ENCODE peak calls at places on chromosomes 12 and 14, in seven cellular contexts. One of them, this sample, is unnamed.

GRCh38 chr14:105947599-105947998 is 421.2 kb downstream of the TMEM121 start:
- DNase-seq in iPS DF 6.9: no peak
- DNase-seq in brain microvascular endothelial cell: no peak
- DNase-seq in DND-41: no peak
- DNase-seq in cardiac fibroblast: no peak
- DNase-seq in SJSA1: no peak
- DNase-seq in retinal pigment epithelial cell: no peak
- DNase-seq in this sample: no peak

GRCh38 chr12:118773956-118774723 is 207.2 kb upstream of the SRRM4 start:
- DNase-seq in iPS DF 6.9: peak
- DNase-seq in brain microvascular endothelial cell: no peak
- DNase-seq in DND-41: no peak
- DNase-seq in cardiac fibroblast: no peak
- DNase-seq in SJSA1: no peak
- DNase-seq in retinal pigment epithelial cell: no peak
- DNase-seq in this sample: no peak

GRCh38 chr14:62138593-62138992 is 376.4 kb downstream of the SNAPC1 start:
- DNase-seq in iPS DF 6.9: no peak
- DNase-seq in brain microvascular endothelial cell: no peak
- DNase-seq in DND-41: no peak
- DNase-seq in cardiac fibroblast: no peak
- DNase-seq in SJSA1: no peak
- DNase-seq in retinal pigment epithelial cell: no peak
- DNase-seq in this sample: no peak

GRCh38 chr14:103483600-103483999 is 39.0 kb downstream of the CKB start:
- DNase-seq in iPS DF 6.9: no peak
- DNase-seq in brain microvascular endothelial cell: peak
- DNase-seq in DND-41: no peak
- DNase-seq in cardiac fibroblast: peak
- DNase-seq in SJSA1: peak
- DNase-seq in retinal pigment epithelial cell: peak
- DNase-seq in this sample: no peak

GRCh38 chr12:119593578-119594398 is at the start of gene TMEM233:
- DNase-seq in iPS DF 6.9: no peak
- DNase-seq in brain microvascular endothelial cell: no peak
- DNase-seq in DND-41: no peak
- DNase-seq in cardiac fibroblast: peak
- DNase-seq in SJSA1: no peak
- DNase-seq in retinal pigment epithelial cell: no peak
- DNase-seq in this sample: no peak

GRCh38 chr12:5197127-5197526 is 153.4 kb downstream of the KCNA5 start:
- DNase-seq in iPS DF 6.9: no peak
- DNase-seq in brain microvascular endothelial cell: no peak
- DNase-seq in DND-41: no peak
- DNase-seq in cardiac fibroblast: no peak
- DNase-seq in SJSA1: no peak
- DNase-seq in retinal pigment epithelial cell: no peak
- DNase-seq in this sample: no peak

GRCh38 chr14:60796434-60796833 is 61.9 kb downstream of the MNAT1 start:
- DNase-seq in iPS DF 6.9: no peak
- DNase-seq in brain microvascular endothelial cell: no peak
- DNase-seq in DND-41: no peak
- DNase-seq in cardiac fibroblast: no peak
- DNase-seq in SJSA1: no peak
- DNase-seq in retinal pigment epithelial cell: no peak
- DNase-seq in this sample: no peak

GRCh38 chr12:17108877-17109520 is 503.0 kb upstream of the LMO3 start:
- DNase-seq in iPS DF 6.9: no peak
- DNase-seq in brain microvascular endothelial cell: no peak
- DNase-seq in DND-41: no peak
- DNase-seq in cardiac fibroblast: no peak
- DNase-seq in SJSA1: no peak
- DNase-seq in retinal pigment epithelial cell: no peak
- DNase-seq in this sample: no peak

GRCh38 chr14:73238941-73239340 is 1.6 kb downstream of the PAPLN start:
- DNase-seq in iPS DF 6.9: no peak
- DNase-seq in brain microvascular endothelial cell: no peak
- DNase-seq in DND-41: no peak
- DNase-seq in cardiac fibroblast: no peak
- DNase-seq in SJSA1: no peak
- DNase-seq in retinal pigment epithelial cell: no peak
- DNase-seq in this sample: no peak

GRCh38 chr12:106631150-106631549 is 48.3 kb downstream of the RFX4 start:
- DNase-seq in iPS DF 6.9: peak
- DNase-seq in brain microvascular endothelial cell: no peak
- DNase-seq in DND-41: no peak
- DNase-seq in cardiac fibroblast: no peak
- DNase-seq in SJSA1: no peak
- DNase-seq in retinal pigment epithelial cell: no peak
- DNase-seq in this sample: no peak

GRCh38 chr12:65823481-65824313 is 586 bp upstream of the HMGA2 start:
- DNase-seq in iPS DF 6.9: no peak
- DNase-seq in brain microvascular endothelial cell: peak
- DNase-seq in DND-41: no peak
- DNase-seq in cardiac fibroblast: peak
- DNase-seq in SJSA1: peak
- DNase-seq in retinal pigment epithelial cell: peak
- DNase-seq in this sample: no peak

GRCh38 chr12:13347241-13348043 is 150.9 kb downstream of the EMP1 start:
- DNase-seq in iPS DF 6.9: no peak
- DNase-seq in brain microvascular endothelial cell: peak
- DNase-seq in DND-41: no peak
- DNase-seq in cardiac fibroblast: peak
- DNase-seq in SJSA1: no peak
- DNase-seq in retinal pigment epithelial cell: no peak
- DNase-seq in this sample: no peak

GRCh38 chr12:11672833-11673232 is 23.4 kb downstream of the ETV6 start:
- DNase-seq in iPS DF 6.9: no peak
- DNase-seq in brain microvascular endothelial cell: no peak
- DNase-seq in DND-41: no peak
- DNase-seq in cardiac fibroblast: no peak
- DNase-seq in SJSA1: no peak
- DNase-seq in retinal pigment epithelial cell: no peak
- DNase-seq in this sample: no peak

GRCh38 chr12:115338566-115339294 is 654.8 kb upstream of the TBX3 start:
- DNase-seq in iPS DF 6.9: no peak
- DNase-seq in brain microvascular endothelial cell: no peak
- DNase-seq in DND-41: no peak
- DNase-seq in cardiac fibroblast: no peak
- DNase-seq in SJSA1: no peak
- DNase-seq in retinal pigment epithelial cell: no peak
- DNase-seq in this sample: no peak

GRCh38 chr12:132804426-132804861 is 24.2 kb downstream of the GOLGA3 start:
- DNase-seq in iPS DF 6.9: no peak
- DNase-seq in brain microvascular endothelial cell: no peak
- DNase-seq in DND-41: no peak
- DNase-seq in cardiac fibroblast: no peak
- DNase-seq in SJSA1: no peak
- DNase-seq in retinal pigment epithelial cell: no peak
- DNase-seq in this sample: no peak

GRCh38 chr12:89733579-89734201 is 25.1 kb upstream of the ATP2B1 start:
- DNase-seq in iPS DF 6.9: no peak
- DNase-seq in brain microvascular endothelial cell: peak
- DNase-seq in DND-41: peak
- DNase-seq in cardiac fibroblast: peak
- DNase-seq in SJSA1: no peak
- DNase-seq in retinal pigment epithelial cell: peak
- DNase-seq in this sample: peak

GRCh38 chr12:124774054-124774461 is 89.6 kb downstream of the SCARB1 start:
- DNase-seq in iPS DF 6.9: no peak
- DNase-seq in brain microvascular endothelial cell: no peak
- DNase-seq in DND-41: no peak
- DNase-seq in cardiac fibroblast: peak
- DNase-seq in SJSA1: no peak
- DNase-seq in retinal pigment epithelial cell: no peak
- DNase-seq in this sample: no peak
- H3K4me3 ChIP-seq in iPS DF 6.9: no peak
- H3K4me3 ChIP-seq in brain microvascular endothelial cell: no peak
- H3K4me3 ChIP-seq in DND-41: no peak
- H3K4me3 ChIP-seq in cardiac fibroblast: peak
- H3K4me3 ChIP-seq in SJSA1: no peak
- H3K4me3 ChIP-seq in retinal pigment epithelial cell: no peak
- H3K4me3 ChIP-seq in this sample: peak

GRCh38 chr14:100241279-100241678 is 2.3 kb downstream of the YY1 start:
- DNase-seq in iPS DF 6.9: no peak
- DNase-seq in brain microvascular endothelial cell: no peak
- DNase-seq in DND-41: no peak
- DNase-seq in cardiac fibroblast: peak
- DNase-seq in SJSA1: no peak
- DNase-seq in retinal pigment epithelial cell: no peak
- DNase-seq in this sample: no peak

GRCh38 chr14:100250732-100251465 is 12.0 kb downstream of the YY1 start:
- DNase-seq in iPS DF 6.9: no peak
- DNase-seq in brain microvascular endothelial cell: no peak
- DNase-seq in DND-41: no peak
- DNase-seq in cardiac fibroblast: no peak
- DNase-seq in SJSA1: no peak
- DNase-seq in retinal pigment epithelial cell: no peak
- DNase-seq in this sample: no peak

GRCh38 chr14:100246136-100246535 is 7.2 kb downstream of the YY1 start:
- DNase-seq in iPS DF 6.9: no peak
- DNase-seq in brain microvascular endothelial cell: no peak
- DNase-seq in DND-41: no peak
- DNase-seq in cardiac fibroblast: no peak
- DNase-seq in SJSA1: no peak
- DNase-seq in retinal pigment epithelial cell: no peak
- DNase-seq in this sample: no peak

GRCh38 chr14:100252684-100253083 is 13.7 kb downstream of the YY1 start:
- DNase-seq in iPS DF 6.9: no peak
- DNase-seq in brain microvascular endothelial cell: no peak
- DNase-seq in DND-41: no peak
- DNase-seq in cardiac fibroblast: no peak
- DNase-seq in SJSA1: no peak
- DNase-seq in retinal pigment epithelial cell: no peak
- DNase-seq in this sample: no peak

DNA sequence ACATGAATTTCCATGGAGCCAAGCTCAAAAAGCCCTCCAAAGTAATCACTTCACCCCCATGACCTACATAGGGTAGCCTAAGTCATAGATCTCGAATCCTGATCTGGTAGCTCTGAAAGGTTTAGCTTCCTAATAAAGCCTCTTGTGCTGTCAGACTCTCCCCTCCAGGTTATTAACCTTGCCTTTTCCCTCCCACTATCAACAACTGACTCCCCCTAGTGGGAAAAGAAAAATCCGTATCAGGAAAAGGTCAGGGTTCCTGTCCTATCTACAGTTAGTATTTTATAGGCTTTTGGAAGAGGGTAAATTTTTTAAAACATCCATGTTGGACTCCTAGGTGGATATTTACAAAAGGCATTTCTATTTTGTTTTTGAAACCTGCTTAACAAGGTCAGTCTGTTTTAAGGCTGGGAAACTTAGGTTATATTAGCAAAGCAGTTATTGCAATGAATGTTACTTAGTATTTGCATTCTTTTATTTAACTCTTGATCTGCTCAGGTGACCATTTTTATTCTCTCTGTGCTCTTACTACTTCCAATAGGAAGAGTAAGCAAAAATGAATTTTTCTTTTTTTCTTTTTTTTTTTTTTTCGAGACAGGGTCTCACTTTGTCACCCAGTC is 8.0 kb downstream of the YY1 start:
- DNase-seq in iPS DF 6.9: no peak
- DNase-seq in brain microvascular endothelial cell: no peak
- DNase-seq in DND-41: no peak
- DNase-seq in cardiac fibroblast: peak
- DNase-seq in SJSA1: no peak
- DNase-seq in retinal pigment epithelial cell: no peak
- DNase-seq in this sample: peak
- H3K4me3 ChIP-seq in iPS DF 6.9: no peak
- H3K4me3 ChIP-seq in brain microvascular endothelial cell: no peak
- H3K4me3 ChIP-seq in DND-41: no peak
- H3K4me3 ChIP-seq in cardiac fibroblast: no peak
- H3K4me3 ChIP-seq in SJSA1: no peak
- H3K4me3 ChIP-seq in retinal pigment epithelial cell: no peak
- H3K4me3 ChIP-seq in this sample: no peak

DNA sequence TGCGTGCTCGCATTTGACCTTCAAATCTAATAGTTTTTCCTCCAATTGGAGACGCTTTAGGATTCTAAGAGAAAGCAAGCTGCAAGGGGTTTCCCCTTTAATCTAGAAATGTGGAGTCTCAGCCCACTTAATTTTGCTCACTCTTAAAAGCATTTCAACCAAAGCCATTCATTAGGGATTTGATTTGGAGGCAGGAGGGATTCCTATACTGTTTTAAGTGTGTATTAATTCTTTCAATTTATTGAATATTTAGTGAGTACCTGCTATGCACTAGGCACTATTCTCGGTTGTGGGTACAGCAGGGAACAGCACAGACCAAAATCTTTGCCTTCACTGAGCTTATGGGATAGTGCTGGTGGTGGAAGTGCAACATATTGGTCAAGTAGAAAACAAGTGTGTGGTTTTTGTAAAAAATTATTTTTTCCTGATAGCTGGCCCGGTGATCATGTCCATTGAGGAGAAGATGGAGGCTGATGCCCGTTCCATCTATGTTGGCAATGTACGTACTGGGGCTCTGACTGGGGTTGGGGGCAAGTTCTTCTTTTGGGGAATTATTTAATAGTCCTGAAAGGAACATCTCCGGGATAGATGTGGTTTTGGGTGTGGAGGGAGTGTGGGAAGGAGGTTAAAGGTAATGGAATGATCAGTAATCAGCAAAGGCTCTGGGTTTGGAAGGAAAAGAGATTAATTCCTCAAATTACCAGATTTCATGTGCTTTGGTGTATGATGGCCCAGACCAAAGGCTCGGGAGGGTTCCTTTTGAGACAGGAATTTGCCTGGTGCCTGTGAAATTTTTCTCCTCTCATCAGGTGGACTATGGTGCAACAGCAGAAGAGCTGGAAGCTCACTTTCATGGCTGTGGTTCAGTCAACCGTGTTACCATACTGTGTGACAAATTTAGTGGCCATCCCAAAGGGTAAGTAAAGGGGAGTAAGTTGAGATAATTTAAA is 1.6 kb downstream of the PABPN1 start:
- DNase-seq in iPS DF 6.9: no peak
- DNase-seq in brain microvascular endothelial cell: no peak
- DNase-seq in DND-41: no peak
- DNase-seq in cardiac fibroblast: no peak
- DNase-seq in SJSA1: no peak
- DNase-seq in retinal pigment epithelial cell: no peak
- DNase-seq in this sample: no peak
- H3K4me3 ChIP-seq in iPS DF 6.9: peak
- H3K4me3 ChIP-seq in brain microvascular endothelial cell: peak
- H3K4me3 ChIP-seq in DND-41: peak
- H3K4me3 ChIP-seq in cardiac fibroblast: peak
- H3K4me3 ChIP-seq in SJSA1: peak
- H3K4me3 ChIP-seq in retinal pigment epithelial cell: peak
- H3K4me3 ChIP-seq in this sample: peak

DNA sequence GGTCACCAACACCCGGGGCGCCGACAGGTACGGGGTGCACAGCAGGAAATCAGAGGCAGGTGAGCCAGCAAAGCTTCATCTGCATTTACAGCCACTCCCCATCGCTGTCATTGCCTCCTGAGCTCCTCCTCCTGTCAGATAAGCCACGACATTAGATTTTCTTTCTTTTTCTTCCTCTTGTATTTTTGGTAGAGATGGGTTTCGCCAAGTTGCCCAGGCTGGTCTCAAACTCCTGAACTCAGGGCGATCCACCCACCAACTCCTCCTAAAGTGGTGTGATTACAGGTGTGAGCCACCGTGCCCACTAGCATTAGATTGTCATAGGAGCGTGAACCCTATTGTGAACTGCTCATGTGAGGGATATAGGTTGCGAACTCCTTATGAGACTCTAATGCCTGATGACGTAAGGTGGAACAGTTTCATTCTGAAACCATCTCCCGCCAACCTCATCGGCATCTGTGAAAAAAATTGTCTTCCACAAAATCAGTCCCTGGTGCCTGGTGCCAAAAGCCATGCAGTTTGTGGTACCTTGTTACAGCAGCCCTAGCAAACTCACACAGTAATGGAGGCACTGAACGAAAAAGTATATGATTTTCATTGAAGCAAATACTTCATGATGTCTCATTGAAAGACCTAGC is 1.5 kb downstream of the STYK1 start:
- DNase-seq in iPS DF 6.9: no peak
- DNase-seq in brain microvascular endothelial cell: no peak
- DNase-seq in DND-41: no peak
- DNase-seq in cardiac fibroblast: no peak
- DNase-seq in SJSA1: no peak
- DNase-seq in retinal pigment epithelial cell: no peak
- DNase-seq in this sample: no peak
- H3K4me3 ChIP-seq in iPS DF 6.9: no peak
- H3K4me3 ChIP-seq in brain microvascular endothelial cell: no peak
- H3K4me3 ChIP-seq in DND-41: no peak
- H3K4me3 ChIP-seq in cardiac fibroblast: no peak
- H3K4me3 ChIP-seq in SJSA1: no peak
- H3K4me3 ChIP-seq in retinal pigment epithelial cell: no peak
- H3K4me3 ChIP-seq in this sample: no peak

This sample was measured in CD4-positive, alpha-beta memory T cell.